ENCODE peak calls at places on chromosomes 16 and 17, in four cellular contexts. Q, J, O and X are unnamed samples.

GRCh38 chr16:68698091-68698490 is 39.0 kb upstream of the CDH1 start:
- DNase-seq in O (no peak), Q (no peak), J (no peak), X (peak)

GRCh38 chr17:49361129-49361901 is 735 bp downstream of the ZNF652 start:
- DNase-seq in J (peak), O (peak), Q (peak), X (peak)

GRCh38 chr16:15507299-15507958 is 73.0 kb downstream of the BMERB1 start:
- DNase-seq in J (no peak), Q (no peak), O (no peak), X (peak)

GRCh38 chr16:58882292-58882691 is 148.2 kb upstream of the GOT2 start:
- DNase-seq in Q (no peak), O (no peak), J (no peak), X (no peak)

GRCh38 chr17:11705111-11705510 is 106.8 kb downstream of the DNAH9 start:
- DNase-seq in J (no peak), O (no peak), Q (no peak), X (no peak)

GRCh38 chr17:31052187-31052889 is 42.4 kb upstream of the NF1 start:
- DNase-seq in Q (no peak), J (no peak), O (peak), X (peak)

GRCh38 chr17:33335491-33336173 is 42.5 kb upstream of the ASIC2 start:
- DNase-seq in J (no peak), O (no peak), Q (no peak), X (no peak)

GRCh38 chr16:17358846-17359245 is 111.9 kb downstream of the XYLT1 start:
- DNase-seq in O (no peak), J (no peak), Q (no peak), X (no peak)

GRCh38 chr17:13544292-13544691 is 57.4 kb downstream of the HS3ST3A1 start:
- DNase-seq in O (no peak), Q (peak), J (no peak), X (peak)

GRCh38 chr17:43907425-43907981 is at the start of gene MPP2:
- DNase-seq in J (peak), O (peak), Q (peak), X (peak)

GRCh38 chr17:51559778-51560177 is 299.4 kb downstream of the UTP18 start:
- DNase-seq in O (no peak), Q (no peak), J (no peak), X (no peak)

GRCh38 chr16:29876186-29876577 is 13.2 kb upstream of the CDIPT start:
- DNase-seq in Q (no peak), J (no peak), O (no peak), X (no peak)

GRCh38 chr16:71847096-71847495 is 1.3 kb downstream of the ATXN1L start:
- DNase-seq in O (no peak), J (no peak), Q (no peak), X (no peak)